ENCODE peak calls at places on chromosomes 3 and 15, in ten cellular contexts. X is lung; L is cardiac muscle cell; S is AG04450; N is RWPE1; P is CD8-positive, alpha-beta memory T cell; I is left ventricle myocardium inferior; Q is naive thymus-derived CD4-positive, alpha-beta T cell; J is aorta; B is K562. E is an unnamed sample.

GRCh38 chr3:31503456-31503855 is 29.3 kb upstream of the STT3B start:
- DNase-seq in X (no peak), L (no peak), S (no peak), N (no peak), P (no peak), I (no peak), Q (no peak), J (no peak), B (no peak), E (peak; percentile 12)

GRCh38 chr15:70351391-70351790 is 253.7 kb upstream of the TLE3 start:
- DNase-seq in X (no peak), L (no peak), S (no peak), N (no peak), P (no peak), I (no peak), Q (no peak), J (peak; percentile 4), B (no peak), E (no peak)

GRCh38 chr15:25439456-25439836 is 622 bp upstream of the UBE3A start:
- DNase-seq in X (no peak), L (peak; percentile 31), S (no peak), N (peak; percentile 18), P (no peak), I (no peak), Q (no peak), J (no peak), B (no peak), E (no peak)

GRCh38 chr15:101014921-101015841 is 96.0 kb downstream of the LRRK1 start:
- DNase-seq in X (peak; percentile 75), L (peak; percentile 80), S (no peak), N (peak; percentile 84), P (peak; percentile 37), I (peak; percentile 75), Q (peak; percentile 77), J (peak; percentile 83), B (peak; percentile 82), E (no peak)

GRCh38 chr3:132722165-132723023 is at the start of gene NPHP3:
- DNase-seq in X (peak; percentile 99), L (peak; percentile 99), S (peak; percentile 96), N (peak; percentile 97), P (peak; percentile 89), I (peak; percentile 98), Q (peak; percentile 91), J (peak; percentile 98), B (peak; percentile 93), E (peak; percentile 73)

GRCh38 chr15:48861813-48862431 is 16.0 kb upstream of the EID1 start:
- DNase-seq in X (no peak), L (peak; percentile 87), S (no peak), N (peak; percentile 62), P (peak; percentile 58), I (no peak), Q (no peak), J (no peak), B (peak; percentile 41), E (no peak)

GRCh38 chr3:124318650-124319049 is 326.7 kb upstream of the ROPN1 start:
- DNase-seq in X (no peak), L (no peak), S (no peak), N (no peak), P (no peak), I (no peak), Q (no peak), J (no peak), B (no peak), E (no peak)

GRCh38 chr3:130792241-130792640 is 45.6 kb upstream of the PIK3R4 start:
- DNase-seq in X (no peak), L (no peak), S (no peak), N (no peak), P (no peak), I (no peak), Q (no peak), J (no peak), B (no peak), E (no peak)

GRCh38 chr15:101058735-101059134 is 139.6 kb downstream of the LRRK1 start:
- DNase-seq in X (no peak), L (no peak), S (no peak), N (no peak), P (no peak), I (no peak), Q (no peak), J (no peak), B (no peak), E (no peak)

GRCh38 chr3:161038725-161039124 is 66.4 kb downstream of the B3GALNT1 start:
- DNase-seq in X (no peak), L (peak; percentile 16), S (no peak), N (no peak), P (no peak), I (no peak), Q (no peak), J (no peak), B (no peak), E (no peak)

GRCh38 chr15:29734917-29735572 is 87.2 kb downstream of the TJP1 start:
- DNase-seq in X (no peak), L (peak; percentile 35), S (no peak), N (peak; percentile 50), P (no peak), I (no peak), Q (no peak), J (no peak), B (no peak), E (peak; percentile 22)

GRCh38 chr15:27889258-27889657 is 209.9 kb downstream of the OCA2 start:
- DNase-seq in X (no peak), L (no peak), S (no peak), N (no peak), P (no peak), I (no peak), Q (no peak), J (no peak), B (no peak), E (peak; percentile 58)

GRCh38 chr15:58856090-58856489 is 77.4 kb downstream of the SLTM start:
- DNase-seq in X (no peak), L (peak; percentile 39), S (no peak), N (no peak), P (no peak), I (no peak), Q (no peak), J (no peak), B (no peak), E (no peak)

GRCh38 chr3:52831500-52832301 is 1.2 kb upstream of the ITIH4 start:
- DNase-seq in X (peak; percentile 49), L (peak; percentile 74), S (no peak), N (peak; percentile 60), P (no peak), I (no peak), Q (no peak), J (peak; percentile 86), B (peak; percentile 65), E (no peak)

GRCh38 chr3:128524374-128525299 is 31.6 kb upstream of the GATA2 start:
- DNase-seq in X (no peak), L (no peak), S (no peak), N (no peak), P (no peak), I (no peak), Q (no peak), J (no peak), B (no peak), E (no peak)

GRCh38 chr15:81411056-81411455 is 37.0 kb upstream of the TMC3 start:
- DNase-seq in X (no peak), L (no peak), S (no peak), N (no peak), P (no peak), I (no peak), Q (no peak), J (no peak), B (no peak), E (no peak)

GRCh38 chr15:74011610-74012009 is 17.1 kb downstream of the PML start:
- DNase-seq in X (peak; percentile 53), L (peak; percentile 91), S (no peak), N (no peak), P (no peak), I (peak; percentile 62), Q (no peak), J (peak; percentile 72), B (no peak), E (no peak)

GRCh38 chr3:123803521-123803920 is 80.6 kb downstream of the MYLK start:
- DNase-seq in X (no peak), L (no peak), S (no peak), N (no peak), P (no peak), I (no peak), Q (no peak), J (no peak), B (no peak), E (no peak)

GRCh38 chr3:12180218-12180617 is 21.5 kb upstream of the TIMP4 start:
- DNase-seq in X (peak; percentile 83), L (peak; percentile 91), S (no peak), N (no peak), P (no peak), I (peak; percentile 49), Q (no peak), J (peak; percentile 85), B (no peak), E (no peak)

DNA sequence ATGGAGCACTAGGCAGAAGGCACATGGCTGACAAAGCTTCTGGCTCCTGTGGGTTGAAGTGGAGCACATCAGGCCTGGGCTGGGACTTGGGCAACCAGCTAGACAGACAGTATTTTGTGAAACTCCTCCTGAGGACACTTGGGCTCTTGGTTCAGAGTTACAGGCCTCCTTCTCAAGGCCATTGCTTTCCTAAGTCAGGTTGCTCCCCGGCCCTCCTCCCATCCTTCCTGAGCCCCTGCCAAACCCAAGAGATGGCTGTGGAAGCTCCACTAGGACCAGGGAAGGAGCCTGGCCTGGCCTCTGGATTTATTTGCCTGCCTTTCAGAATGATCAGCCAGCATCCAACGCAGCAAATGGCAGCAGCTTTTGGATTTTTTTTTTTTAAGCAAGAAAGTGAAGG is 56.3 kb downstream of the MAGEF1 start:
- DNase-seq in X (no peak), L (no peak), S (no peak), N (no peak), P (no peak), I (no peak), Q (no peak), J (no peak), B (no peak), E (no peak)
- H3K27ac ChIP-seq in X (no peak overlapping the region), L (no peak overlapping the region), S (no peak overlapping the region), N (no peak overlapping the region), P (no peak overlapping the region), I (no peak overlapping the region), Q (no peak overlapping the region), J (no peak overlapping the region), B (no peak overlapping the region), E (no peak overlapping the region)

GRCh38 chr15:57540736-57541135 is 51.0 kb upstream of the MYZAP start:
- DNase-seq in X (no peak), L (no peak), S (no peak), N (no peak), P (no peak), I (no peak), Q (no peak), J (no peak), B (no peak), E (no peak)
- H3K27ac ChIP-seq in X (no peak overlapping the region), L (peak overlapping the region; percentile 46), S (no peak overlapping the region), N (no peak overlapping the region), P (no peak overlapping the region), I (no peak overlapping the region), Q (no peak overlapping the region), J (no peak overlapping the region), B (no peak overlapping the region), E (no peak overlapping the region)

GRCh38 chr15:99704444-99704838 is 28.8 kb downstream of the LYSMD4 start:
- DNase-seq in X (no peak), L (peak; percentile 91), S (peak; percentile 84), N (peak; percentile 65), P (peak; percentile 61), I (no peak), Q (no peak), J (no peak), B (peak; percentile 58), E (peak; percentile 45)
- H3K27ac ChIP-seq in X (no peak overlapping the region), L (peak overlapping the region; percentile 87), S (no peak overlapping the region), N (no peak overlapping the region), P (no peak overlapping the region), I (peak overlapping the region; percentile 90), Q (no peak overlapping the region), J (no peak overlapping the region), B (peak overlapping the region; percentile 40), E (peak overlapping the region; percentile 83)

GRCh38 chr15:88571153-88572029 is 24.9 kb upstream of the DET1 start:
- DNase-seq in X (no peak), L (no peak), S (no peak), N (no peak), P (no peak), I (peak; percentile 59), Q (no peak), J (no peak), B (no peak), E (no peak)
- H3K27ac ChIP-seq in X (no peak overlapping the region), L (peak overlapping the region; percentile 66), S (no peak overlapping the region), N (no peak overlapping the region), P (no peak overlapping the region), I (peak overlapping the region; percentile 87), Q (no peak overlapping the region), J (no peak overlapping the region), B (no peak overlapping the region), E (no peak overlapping the region)